ENCODE peak calls at places on chromosome 15, in four cellular contexts. N is sigmoid colon, F is fibroblast of pulmonary artery, X is kidney epithelial cell. B is an unnamed sample.

GRCh38 chr15:29139072-29139471 is 130.6 kb downstream of the NSMCE3 start:
- DNase-seq in N (no peak), F (no peak), X (no peak), B (no peak)

GRCh38 chr15:35533130-35534110 is 12.5 kb downstream of the DPH6 start:
- DNase-seq in N (no peak), F (no peak), X (no peak), B (no peak)

GRCh38 chr15:69253156-69253555 is 45.6 kb upstream of the PAQR5 start:
- DNase-seq in N (no peak), F (peak), X (peak), B (peak)

GRCh38 chr15:80710635-80711553 is 15.8 kb downstream of the ABHD17C start:
- DNase-seq in N (no peak), F (no peak), X (no peak), B (no peak)

GRCh38 chr15:31338318-31338878 is 11.8 kb downstream of the KLF13 start:
- DNase-seq in N (peak), F (peak), X (no peak), B (no peak)

GRCh38 chr15:84681822-84682221 is 23.8 kb upstream of the NMB start:
- DNase-seq in N (no peak), F (peak), X (peak), B (no peak)

GRCh38 chr15:35491999-35492398 is 54.0 kb downstream of the DPH6 start:
- DNase-seq in N (no peak), F (no peak), X (no peak), B (no peak)

GRCh38 chr15:72189250-72189902 is 8.2 kb downstream of the GRAMD2A start:
- DNase-seq in N (no peak), F (no peak), X (no peak), B (no peak)

GRCh38 chr15:58309993-58310928 is 121.5 kb upstream of the LIPC start:
- DNase-seq in N (peak), F (no peak), X (no peak), B (no peak)

GRCh38 chr15:88077249-88077810 is 179.2 kb downstream of the NTRK3 start:
- DNase-seq in N (no peak), F (no peak), X (no peak), B (no peak)

DNA sequence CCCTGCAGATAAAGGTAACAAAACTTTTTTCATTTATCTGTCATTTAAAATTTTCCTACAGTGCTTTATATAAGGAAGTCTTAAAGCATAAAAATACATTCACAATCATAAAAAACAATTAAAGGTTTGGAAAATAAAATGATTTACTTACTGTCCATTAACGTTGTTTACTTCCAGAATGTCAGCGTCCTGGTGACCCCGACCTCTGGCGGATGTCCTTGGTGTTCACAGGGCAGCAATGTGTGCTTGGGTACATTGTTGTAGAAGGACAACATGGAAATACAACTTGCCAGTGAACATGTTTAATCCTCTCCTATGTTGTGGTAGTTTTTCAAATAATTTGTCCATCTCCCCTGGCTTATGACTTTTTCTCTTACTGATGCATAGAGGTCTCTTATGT is 168.8 kb upstream of the NDN start:
- DNase-seq in N (no peak), F (no peak), X (no peak), B (no peak)
- TF ChIP-seq CTCF in N (no peak), F (no peak), X (no peak), B (no peak)

GRCh38 chr15:82046668-82047492 is 1.1 kb upstream of the MEX3B start:
- DNase-seq in N (peak), F (peak), X (peak), B (peak)

GRCh38 chr15:82048809-82049208 is 3.0 kb upstream of the MEX3B start:
- DNase-seq in N (no peak), F (no peak), X (no peak), B (no peak)

GRCh38 chr15:82047493-82048446 is 2.0 kb upstream of the MEX3B start:
- DNase-seq in N (no peak), F (peak), X (no peak), B (peak)

GRCh38 chr15:82052751-82053150 is 6.9 kb upstream of the MEX3B start:
- DNase-seq in N (no peak), F (no peak), X (no peak), B (no peak)

DNA sequence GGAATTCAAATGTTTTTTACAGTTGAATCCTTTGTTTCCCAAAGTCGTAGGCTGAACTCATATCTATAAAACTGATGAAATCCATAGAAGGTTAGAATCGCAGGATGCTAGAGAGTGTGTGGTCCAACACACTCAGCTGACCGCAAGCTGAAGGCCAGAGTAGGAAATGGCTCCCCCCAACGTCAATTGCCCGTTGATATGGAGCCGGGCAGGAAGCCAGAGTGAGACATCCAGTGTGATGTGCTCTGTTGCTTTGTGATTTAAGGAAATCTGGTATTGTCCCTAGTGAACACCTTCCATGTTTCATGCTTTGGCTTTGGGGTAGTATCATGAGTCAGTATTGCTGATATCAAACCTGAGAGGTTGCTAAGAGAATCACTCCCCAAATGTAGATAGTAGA is 5.8 kb upstream of the MEX3B start:
- DNase-seq in N (no peak), F (peak), X (no peak), B (no peak)
- H3K4me3 ChIP-seq in N (no peak), F (no peak), X (no peak), B (no peak)

GRCh38 chr15:96171271-96171739 is 159.2 kb upstream of the NR2F2 start:
- DNase-seq in N (no peak), F (no peak), X (peak), B (no peak)
- TF ChIP-seq CTCF in N (no peak), F (no peak), X (no peak), B (no peak)

DNA sequence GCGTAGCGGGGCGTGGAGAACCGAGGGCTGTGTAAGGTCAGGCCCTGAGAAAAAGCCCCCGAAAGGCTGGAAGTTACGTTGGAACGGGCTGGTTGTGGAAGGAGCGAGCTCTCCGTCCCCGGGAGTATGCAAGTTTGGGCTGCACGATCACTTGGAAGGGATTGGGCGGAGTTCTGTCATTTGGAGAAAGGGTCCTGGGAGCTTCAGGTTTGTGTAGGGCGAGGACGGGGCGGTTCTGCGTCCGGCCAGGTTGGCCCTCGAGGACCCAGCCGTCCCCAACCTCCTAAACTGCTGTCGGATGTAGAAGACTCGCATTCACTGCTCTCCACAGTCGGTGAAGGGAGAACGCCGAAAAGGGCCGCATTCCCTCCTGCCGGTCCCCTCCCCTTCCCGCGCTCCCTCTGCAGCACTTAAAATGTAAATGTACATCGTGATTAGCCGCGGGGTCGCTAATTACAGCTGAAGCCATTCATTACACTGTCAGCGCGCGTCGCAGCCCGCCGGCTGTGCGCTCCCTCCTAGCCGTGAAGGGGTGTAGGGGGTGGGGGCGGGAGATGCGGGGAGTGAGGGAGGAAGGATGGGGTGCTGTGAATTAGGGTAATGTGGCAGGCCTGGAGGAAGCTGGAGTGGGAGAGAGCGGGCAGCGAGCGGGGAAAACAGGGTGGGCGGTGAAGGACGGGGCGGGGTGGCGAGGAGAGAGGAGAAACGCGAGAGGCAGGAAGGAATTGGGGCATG is 2.5 kb upstream of the RPP25 start:
- DNase-seq in N (no peak), F (no peak), X (no peak), B (no peak)
- H3K4me3 ChIP-seq in N (peak), F (peak), X (peak), B (peak)

DNA sequence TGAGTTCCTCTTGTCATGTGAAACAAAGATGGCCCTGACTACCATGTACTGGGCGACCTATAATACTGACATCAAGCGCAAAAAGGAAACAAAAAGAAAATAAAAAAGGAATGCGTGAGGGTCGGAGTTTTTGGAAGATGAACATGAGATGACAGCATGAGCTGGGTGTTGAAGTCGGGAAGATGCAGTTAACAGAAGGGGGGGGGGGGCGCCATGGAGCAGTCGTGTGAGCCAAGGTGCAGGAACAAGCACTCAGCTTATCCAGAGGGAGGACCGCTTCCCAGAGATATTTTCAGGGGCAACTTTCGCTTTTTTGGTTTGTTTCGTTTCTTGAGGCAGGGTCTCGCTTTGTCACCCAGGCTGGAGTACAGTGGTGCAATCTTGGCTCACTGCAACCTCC is 110.2 kb downstream of the RORA start:
- DNase-seq in N (no peak), F (no peak), X (no peak), B (no peak)
- TF ChIP-seq CTCF in N (no peak), F (peak), X (peak), B (no peak)

GRCh38 chr15:63701365-63701764 is 104.2 kb downstream of the FBXL22 start:
- DNase-seq in N (no peak), F (no peak), X (no peak), B (no peak)
- H3K4me3 ChIP-seq in N (no peak), F (no peak), X (no peak), B (no peak)

GRCh38 chr15:52679232-52680040 is at the start of gene ATOSA:
- DNase-seq in N (peak), F (peak), X (peak), B (peak)

GRCh38 chr15:52677593-52677992 is 1.6 kb downstream of the ATOSA start:
- DNase-seq in N (no peak), F (no peak), X (no peak), B (no peak)

GRCh38 chr15:52680041-52680391 is 828 bp upstream of the ATOSA start:
- DNase-seq in N (no peak), F (peak), X (no peak), B (no peak)

GRCh38 chr15:52678036-52678467 is 1.1 kb downstream of the ATOSA start:
- DNase-seq in N (peak), F (peak), X (no peak), B (no peak)

GRCh38 chr15:52678468-52679231 is 538 bp downstream of the ATOSA start:
- DNase-seq in N (peak), F (peak), X (no peak), B (no peak)
- TF ChIP-seq CTCF in N (no peak), F (no peak), X (peak), B (no peak)

DNA sequence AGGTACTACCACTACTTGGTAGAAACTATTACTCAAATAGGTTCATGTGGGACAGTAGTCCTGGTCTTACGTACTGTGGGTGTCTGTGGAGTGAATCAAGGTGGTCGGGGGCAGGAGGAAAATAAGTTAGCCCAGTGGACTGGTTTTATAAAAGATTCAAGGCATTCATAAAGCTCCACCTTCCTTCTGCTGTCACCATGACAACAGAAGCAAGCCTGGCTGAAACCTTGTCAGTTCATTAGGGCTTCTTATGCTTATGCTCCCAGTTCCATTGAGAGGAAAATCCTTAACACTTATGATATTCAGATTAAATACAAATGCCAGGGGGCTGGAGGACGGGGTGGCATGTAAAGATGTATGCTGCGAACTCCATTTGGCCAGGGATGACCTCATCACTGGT is 283.0 kb upstream of the ATP10A start:
- DNase-seq in N (no peak), F (no peak), X (no peak), B (no peak)
- H3K4me3 ChIP-seq in N (no peak), F (no peak), X (no peak), B (no peak)